ENCODE peak calls at places on chromosomes 6 and 20, in six cellular contexts. V is Peyer's patch, F is body of pancreas, X is heart left ventricle, A is BJ, U is cardiac muscle cell. S is an unnamed sample.

GRCh38 chr6:149592983-149593382 is 26.8 kb downstream of the GINM1 start:
- DNase-seq in V (no peak), F (no peak), X (no peak), A (no peak), U (no peak), S (no peak)

GRCh38 chr6:167680605-167681149 is 146.0 kb upstream of the AFDN start:
- DNase-seq in V (no peak), F (no peak), X (no peak), A (no peak), U (no peak), S (no peak)

GRCh38 chr6:3841066-3841454 is 8.1 kb upstream of the FAM50B start:
- DNase-seq in V (no peak), F (no peak), X (no peak), A (no peak), U (peak; percentile 41), S (no peak)

GRCh38 chr6:4280721-4281120 is 145.3 kb upstream of the ECI2 start:
- DNase-seq in V (no peak), F (no peak), X (no peak), A (peak; percentile 20), U (peak; percentile 85), S (peak; percentile 86)

GRCh38 chr6:39075010-39075738 is 26.6 kb downstream of the GLP1R start:
- DNase-seq in V (peak; percentile 28), F (no peak), X (no peak), A (no peak), U (no peak), S (no peak)

GRCh38 chr20:63502671-63503172 is 3.8 kb upstream of the EEF1A2 start:
- DNase-seq in V (no peak), F (no peak), X (no peak), A (no peak), U (no peak), S (no peak)

GRCh38 chr6:18101271-18101670 is 21.2 kb downstream of the NHLRC1 start:
- DNase-seq in V (no peak), F (no peak), X (no peak), A (peak; percentile 14), U (no peak), S (no peak)

GRCh38 chr20:51767018-51767866 is 948 bp downstream of the ATP9A start:
- DNase-seq in V (peak; percentile 92), F (peak; percentile 91), X (peak; percentile 85), A (no peak), U (peak; percentile 35), S (peak; percentile 21)

GRCh38 chr6:43636312-43636667 is 650 bp downstream of the MAD2L1BP start:
- DNase-seq in V (no peak), F (no peak), X (no peak), A (no peak), U (peak; percentile 9), S (no peak)

GRCh38 chr6:149694926-149695325 is 23.0 kb downstream of the LATS1 start:
- DNase-seq in V (no peak), F (no peak), X (no peak), A (no peak), U (no peak), S (no peak)

GRCh38 chr6:119887671-119888070 is 538.1 kb upstream of the MAN1A1 start:
- DNase-seq in V (no peak), F (no peak), X (no peak), A (no peak), U (no peak), S (no peak)

GRCh38 chr20:19995220-19995863 is 21.8 kb upstream of the NAA20 start:
- DNase-seq in V (peak; percentile 67), F (no peak), X (no peak), A (no peak), U (peak; percentile 76), S (no peak)

GRCh38 chr6:15906393-15906976 is 222.4 kb upstream of the MYLIP start:
- DNase-seq in V (no peak), F (no peak), X (no peak), A (no peak), U (no peak), S (no peak)

GRCh38 chr20:38804682-38805501 is 605 bp upstream of the PPP1R16B start:
- DNase-seq in V (peak; percentile 93), F (no peak), X (peak; percentile 70), A (no peak), U (peak; percentile 40), S (no peak)

GRCh38 chr6:38776515-38776914 is 61.4 kb downstream of the DNAH8 start:
- DNase-seq in V (no peak), F (no peak), X (no peak), A (no peak), U (no peak), S (no peak)

GRCh38 chr20:41138217-41138526 is 829 bp downstream of the PLCG1 start:
- DNase-seq in V (no peak), F (no peak), X (no peak), A (no peak), U (no peak), S (no peak)

GRCh38 chr6:148595550-148595949 is 151.3 kb upstream of the UST start:
- DNase-seq in V (no peak), F (no peak), X (no peak), A (no peak), U (no peak), S (no peak)

GRCh38 chr6:52553158-52553557 is 23.7 kb downstream of the TRAM2 start:
- DNase-seq in V (no peak), F (no peak), X (no peak), A (no peak), U (no peak), S (no peak)

GRCh38 chr6:69868252-69868804 is 2.0 kb downstream of the COL19A1 start:
- DNase-seq in V (no peak), F (no peak), X (no peak), A (no peak), U (no peak), S (no peak)

GRCh38 chr6:157527471-157527907 is 146.5 kb downstream of the ZDHHC14 start:
- DNase-seq in V (no peak), F (no peak), X (no peak), A (no peak), U (peak; percentile 87), S (no peak)

GRCh38 chr6:67606905-67607828 is 1027.9 kb upstream of the ADGRB3 start:
- DNase-seq in V (no peak), F (no peak), X (no peak), A (no peak), U (peak; percentile 39), S (no peak)

GRCh38 chr20:47984437-47984836 is 199.2 kb upstream of the SULF2 start:
- DNase-seq in V (no peak), F (no peak), X (no peak), A (no peak), U (no peak), S (no peak)

GRCh38 chr6:34508425-34508824 is 42.5 kb downstream of the PACSIN1 start:
- DNase-seq in V (no peak), F (no peak), X (no peak), A (no peak), U (no peak), S (no peak)

GRCh38 chr20:4810446-4811019 is 88.8 kb downstream of the PRND start:
- DNase-seq in V (no peak), F (no peak), X (no peak), A (no peak), U (no peak), S (no peak)

GRCh38 chr6:44270526-44271405 is 516 bp downstream of the TMEM151B start:
- DNase-seq in V (no peak), F (no peak), X (peak; percentile 60), A (no peak), U (no peak), S (no peak)

GRCh38 chr6:106974337-106974998 is at the start of gene CD24:
- DNase-seq in V (peak; percentile 87), F (peak; percentile 90), X (peak; percentile 66), A (no peak), U (no peak), S (no peak)

GRCh38 chr20:50434653-50435396 is 75.4 kb upstream of the PTPN1 start:
- DNase-seq in V (no peak), F (no peak), X (no peak), A (peak; percentile 52), U (peak; percentile 88), S (no peak)

GRCh38 chr20:2135018-2135417 is 33.4 kb downstream of the STK35 start:
- DNase-seq in V (no peak), F (no peak), X (no peak), A (no peak), U (no peak), S (no peak)

GRCh38 chr6:491233-491632 is 99.7 kb downstream of the IRF4 start:
- DNase-seq in V (peak; percentile 70), F (no peak), X (no peak), A (no peak), U (no peak), S (no peak)

DNA sequence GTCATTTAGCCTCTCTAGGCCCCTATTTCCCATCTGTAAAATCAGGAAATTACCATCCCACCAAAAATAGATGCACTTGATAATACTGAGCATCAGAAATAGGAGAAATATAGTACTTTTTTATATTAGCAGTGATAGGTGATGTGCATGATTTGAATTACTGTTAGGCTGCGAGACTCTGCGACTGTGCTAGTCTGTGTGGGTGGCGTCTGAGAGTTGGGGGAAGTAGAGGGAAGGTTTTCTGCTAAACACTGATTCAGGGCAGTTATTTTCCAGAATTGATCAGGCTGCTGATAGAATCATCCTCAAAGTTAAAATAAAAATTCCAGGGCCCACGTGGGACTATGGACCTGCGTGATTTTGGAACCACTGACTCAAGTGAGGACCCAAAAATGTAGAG is 60.4 kb upstream of the ARMH2 start:
- DNase-seq in V (no peak), F (no peak), X (no peak), A (no peak), U (no peak), S (no peak)
- TF ChIP-seq CTCF in V (no peak), F (no peak), X (no peak), A (no peak), U (no peak), S (no peak)

DNA sequence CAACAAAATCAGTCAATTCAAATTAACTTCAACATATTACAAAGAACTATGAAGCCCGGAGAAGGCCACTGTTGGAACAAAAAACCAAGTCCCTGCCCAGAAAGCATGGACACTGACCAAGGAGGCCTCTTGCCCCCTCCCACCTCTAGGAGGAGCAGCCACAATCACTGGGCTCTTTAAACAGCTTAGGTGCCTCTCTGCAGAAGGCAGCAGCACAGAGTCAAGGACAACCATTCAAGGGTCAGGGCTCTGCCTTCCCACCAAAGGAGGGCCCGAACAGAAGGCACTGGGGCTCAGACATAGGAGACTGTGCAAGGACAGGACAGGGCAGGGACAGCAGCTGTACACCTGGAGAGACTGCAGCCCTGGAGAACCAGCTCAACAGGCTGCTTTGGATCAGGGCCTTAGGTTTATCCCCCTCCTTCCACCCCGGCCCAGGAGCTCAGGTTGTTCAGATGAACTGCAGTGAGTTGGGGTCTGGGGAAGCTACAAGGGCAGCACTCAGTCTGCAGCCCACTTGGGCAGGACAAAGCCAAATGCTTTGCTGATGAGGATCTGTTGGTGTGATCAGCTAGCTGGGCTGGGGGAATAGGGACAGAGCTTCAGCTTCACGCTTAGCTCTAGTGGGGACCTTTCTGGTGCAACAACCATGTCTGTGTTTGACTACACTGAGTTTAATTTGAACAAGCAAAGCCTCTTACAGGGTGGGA is 17.8 kb downstream of the TOMM34 start:
- DNase-seq in V (no peak), F (no peak), X (no peak), A (no peak), U (no peak), S (no peak)
- H3K36me3 ChIP-seq in V (no peaks in the 10 kb centered on the region), F (no peaks in the 10 kb centered on the region), X (peaks cover 11% of the 10 kb centered on the region), A (peaks cover 17% of the 10 kb centered on the region), U (peaks cover 31% of the 10 kb centered on the region), S (peaks cover 5% of the 10 kb centered on the region)

GRCh38 chr6:166156942-166157341 is 10.7 kb downstream of the TBXT start:
- DNase-seq in V (no peak), F (no peak), X (no peak), A (no peak), U (peak; percentile 36), S (no peak)
- TF ChIP-seq CTCF in V (no peak), F (peak; percentile 27), X (no peak), A (no peak), U (peak; percentile 48), S (peak; percentile 32)

GRCh38 chr20:49132995-49133451 is 55.1 kb downstream of the STAU1 start:
- DNase-seq in V (no peak), F (peak; percentile 32), X (no peak), A (peak; percentile 24), U (peak; percentile 86), S (peak; percentile 28)
- H3K36me3 ChIP-seq in V (no peaks in the 10 kb centered on the region), F (no peaks in the 10 kb centered on the region), X (peaks cover 6% of the 10 kb centered on the region), A (peaks cover 9% of the 10 kb centered on the region), U (peaks cover 11% of the 10 kb centered on the region), S (peaks cover 5% of the 10 kb centered on the region)